ENCODE peak calls at places on chromosomes 7 and 10, in seven cellular contexts. Z is fibroblast of the aortic adventitia, Q is choroid plexus epithelial cell, S is body of pancreas, F is AG04449, O is fibroblast of mammary gland, I is heart left ventricle. J is an unnamed sample.

GRCh38 chr10:3477683-3478082 is 305.1 kb upstream of the PITRM1 start:
- DNase-seq in Z (peak; percentile 81), Q (peak; percentile 95), S (no peak), F (no peak), O (peak; percentile 95), I (no peak), J (no peak)

GRCh38 chr7:147640821-147641220 is 949.7 kb upstream of the C7orf33 start:
- DNase-seq in Z (no peak), Q (no peak), S (no peak), F (no peak), O (no peak), I (no peak), J (no peak)

GRCh38 chr7:37973915-37974314 is 53.5 kb downstream of the EPDR1 start:
- DNase-seq in Z (no peak), Q (no peak), S (no peak), F (no peak), O (no peak), I (no peak), J (no peak)

GRCh38 chr10:100723769-100724530 is 21.4 kb upstream of the PAX2 start:
- DNase-seq in Z (no peak), Q (no peak), S (no peak), F (no peak), O (no peak), I (no peak), J (no peak)

GRCh38 chr7:47573758-47574472 is 8.0 kb downstream of the TNS3 start:
- DNase-seq in Z (peak; percentile 96), Q (peak; percentile 33), S (peak; percentile 85), F (peak; percentile 70), O (peak; percentile 94), I (no peak), J (peak; percentile 36)

GRCh38 chr10:91762878-91763277 is 35.3 kb upstream of the TNKS2 start:
- DNase-seq in Z (no peak), Q (no peak), S (no peak), F (no peak), O (no peak), I (no peak), J (no peak)

GRCh38 chr7:158054611-158055010 is 533.0 kb downstream of the PTPRN2 start:
- DNase-seq in Z (no peak), Q (no peak), S (no peak), F (no peak), O (no peak), I (peak; percentile 10), J (no peak)

GRCh38 chr10:110407301-110408170 is 90.2 kb upstream of the DUSP5 start:
- DNase-seq in Z (peak; percentile 28), Q (no peak), S (no peak), F (no peak), O (no peak), I (no peak), J (no peak)

GRCh38 chr10:49138361-49138891 is 4.6 kb upstream of the FAM170B start:
- DNase-seq in Z (peak; percentile 81), Q (no peak), S (no peak), F (no peak), O (peak; percentile 82), I (peak; percentile 37), J (no peak)

GRCh38 chr7:139838276-139838675 is 9.2 kb downstream of the TBXAS1 start:
- DNase-seq in Z (no peak), Q (no peak), S (no peak), F (no peak), O (no peak), I (no peak), J (no peak)

GRCh38 chr10:106504536-106504935 is 660.0 kb downstream of the SORCS1 start:
- DNase-seq in Z (no peak), Q (no peak), S (no peak), F (no peak), O (no peak), I (no peak), J (no peak)

GRCh38 chr10:26468291-26468690 is 30.1 kb downstream of the APBB1IP start:
- DNase-seq in Z (peak; percentile 42), Q (peak; percentile 5), S (no peak), F (no peak), O (no peak), I (no peak), J (no peak)

DNA sequence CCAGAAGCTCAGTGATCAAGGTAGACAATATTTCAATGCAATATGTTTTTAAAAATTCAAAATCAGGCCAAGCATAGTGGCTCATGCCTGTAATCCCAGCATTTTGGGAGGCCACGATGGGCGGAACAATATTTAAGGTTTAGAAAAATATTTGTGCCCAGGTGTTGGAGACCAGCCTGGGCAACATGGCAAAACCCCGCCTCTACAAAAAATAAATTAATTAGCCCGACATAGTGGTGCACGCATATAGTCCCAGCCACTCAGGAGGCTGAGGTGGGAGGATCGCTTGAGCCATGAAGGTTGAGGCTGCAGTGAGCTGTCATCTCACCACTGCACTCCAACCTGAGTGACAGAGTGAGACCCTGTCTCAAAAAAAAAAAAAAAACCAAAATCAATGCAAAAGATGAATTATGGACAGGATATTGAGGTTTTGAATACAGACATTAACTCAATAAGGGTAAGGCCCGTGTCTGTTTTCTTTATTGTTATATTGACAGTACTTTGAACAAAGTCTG is 913 bp upstream of the IFIT5 start:
- DNase-seq in Z (no peak), Q (no peak), S (no peak), F (no peak), O (no peak), I (no peak), J (no peak)
- H3K4me3 ChIP-seq in Z (no peak overlapping the region), Q (peak overlapping the region; percentile 81), S (no peak overlapping the region), F (no peak overlapping the region), O (peak overlapping the region; percentile 90), I (peak overlapping the region; percentile 95), J (peak overlapping the region; percentile 75)

DNA sequence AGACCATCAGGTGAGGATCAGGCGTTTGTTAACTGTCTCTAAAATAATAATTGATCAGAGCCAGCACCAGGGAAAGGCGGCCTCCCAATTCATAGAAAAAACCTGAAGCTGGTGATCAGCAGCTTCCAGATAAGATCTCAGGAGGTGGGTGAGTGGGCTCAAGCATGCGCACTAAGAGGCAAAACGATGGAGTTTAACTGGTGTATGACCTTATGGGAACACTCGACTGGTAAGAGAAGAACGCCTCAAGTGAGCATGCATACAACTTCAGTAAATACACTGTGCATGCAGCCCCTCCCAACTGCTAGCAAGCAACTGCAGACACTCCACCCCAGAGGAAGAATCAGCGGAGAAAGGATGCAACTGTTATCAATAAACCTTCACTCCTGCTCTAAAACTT is 18.1 kb downstream of the RAPGEF5 start:
- DNase-seq in Z (no peak), Q (no peak), S (no peak), F (no peak), O (no peak), I (no peak), J (no peak)
- H3K4me3 ChIP-seq in Z (no peak overlapping the region), Q (no peak overlapping the region), S (no peak overlapping the region), F (no peak overlapping the region), O (no peak overlapping the region), I (no peak overlapping the region), J (no peak overlapping the region)

DNA sequence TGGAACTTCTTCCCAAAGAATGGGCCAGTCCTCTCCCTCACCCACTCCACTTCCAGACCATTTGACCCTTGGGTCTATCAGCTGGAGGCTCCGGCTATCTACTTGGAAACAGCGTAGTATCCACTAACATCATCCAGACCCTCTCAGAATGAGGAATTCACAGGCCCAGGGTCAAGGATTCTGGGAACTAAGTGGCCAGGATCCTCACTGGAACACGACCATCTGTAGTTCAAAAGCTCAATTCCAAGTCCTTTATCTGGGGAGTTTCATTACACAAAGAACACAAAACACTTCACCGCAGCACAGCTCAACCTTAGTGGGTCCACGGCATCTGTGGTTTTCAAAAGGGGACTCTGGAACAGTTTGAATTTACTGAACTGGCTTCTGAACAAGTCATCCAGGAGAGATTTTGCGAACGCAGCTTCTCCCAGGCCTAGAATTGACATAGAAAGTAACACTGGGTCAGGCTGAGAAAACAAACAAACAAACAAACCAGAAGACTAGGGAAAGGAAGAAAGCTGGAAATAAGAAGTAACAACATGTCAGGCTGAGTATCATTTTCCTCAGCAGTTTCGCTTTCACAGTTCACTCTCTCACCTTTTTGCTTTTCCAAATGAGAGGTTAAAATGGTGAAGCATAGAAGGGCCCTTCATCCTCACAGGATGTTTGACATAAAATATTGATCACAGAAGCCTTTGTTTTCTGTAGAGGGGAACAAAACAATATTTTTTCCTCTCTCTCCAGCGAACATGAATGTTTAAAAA is 57.6 kb upstream of the USP6NL start:
- DNase-seq in Z (no peak), Q (peak; percentile 10), S (no peak), F (no peak), O (no peak), I (no peak), J (no peak)
- H3K4me3 ChIP-seq in Z (no peak overlapping the region), Q (no peak overlapping the region), S (no peak overlapping the region), F (no peak overlapping the region), O (no peak overlapping the region), I (no peak overlapping the region), J (no peak overlapping the region)

GRCh38 chr7:128266891-128267839 is 26.1 kb downstream of the LEP start:
- DNase-seq in Z (peak; percentile 78), Q (peak; percentile 62), S (peak; percentile 54), F (peak; percentile 19), O (peak; percentile 59), I (no peak), J (peak; percentile 93)
- H3K4me3 ChIP-seq in Z (peak overlapping the region; percentile 46), Q (peak overlapping the region; percentile 47), S (no peak overlapping the region), F (peak overlapping the region; percentile 35), O (peak overlapping the region; percentile 20), I (peak overlapping the region; percentile 17), J (peak overlapping the region; percentile 50)

GRCh38 chr7:104990983-104991382 is 23.0 kb upstream of the KMT2E start:
- DNase-seq in Z (no peak), Q (no peak), S (no peak), F (no peak), O (no peak), I (no peak), J (no peak)
- H3K4me3 ChIP-seq in Z (no peak overlapping the region), Q (no peak overlapping the region), S (no peak overlapping the region), F (no peak overlapping the region), O (no peak overlapping the region), I (no peak overlapping the region), J (no peak overlapping the region)

J was measured in BE2C.